ENCODE peak calls at places on chromosome 2, in six cellular contexts. One of them, this sample, is unnamed.

GRCh38 chr2:11765501-11765900 is 19.1 kb downstream of the LPIN1 start:
- DNase-seq in trophoblast cell: no peak
- DNase-seq in neuronal stem cell: no peak
- DNase-seq in H1: no peak
- DNase-seq in mesenchymal stem cell: no peak
- DNase-seq in IMR-90: no peak
- DNase-seq in this sample: no peak

GRCh38 chr2:179751184-179751809 is 110.1 kb downstream of the ZNF385B start:
- DNase-seq in trophoblast cell: peak; percentile 57
- DNase-seq in neuronal stem cell: no peak
- DNase-seq in H1: no peak
- DNase-seq in mesenchymal stem cell: peak; percentile 30
- DNase-seq in IMR-90: peak; percentile 47
- DNase-seq in this sample: no peak

GRCh38 chr2:240398711-240399267 is 36.7 kb upstream of the GPC1 start:
- DNase-seq in trophoblast cell: no peak
- DNase-seq in neuronal stem cell: no peak
- DNase-seq in H1: no peak
- DNase-seq in mesenchymal stem cell: no peak
- DNase-seq in IMR-90: no peak
- DNase-seq in this sample: peak; percentile 22

GRCh38 chr2:183552716-183553115 is 428.5 kb downstream of the NUP35 start:
- DNase-seq in trophoblast cell: no peak
- DNase-seq in neuronal stem cell: no peak
- DNase-seq in H1: no peak
- DNase-seq in mesenchymal stem cell: no peak
- DNase-seq in IMR-90: no peak
- DNase-seq in this sample: no peak

GRCh38 chr2:120469486-120469885 is 123.5 kb downstream of the INHBB start:
- DNase-seq in trophoblast cell: no peak
- DNase-seq in neuronal stem cell: no peak
- DNase-seq in H1: no peak
- DNase-seq in mesenchymal stem cell: no peak
- DNase-seq in IMR-90: no peak
- DNase-seq in this sample: no peak

GRCh38 chr2:203340791-203341487 is 12.7 kb downstream of the ABI2 start:
- DNase-seq in trophoblast cell: peak; percentile 67
- DNase-seq in neuronal stem cell: peak; percentile 35
- DNase-seq in H1: no peak
- DNase-seq in mesenchymal stem cell: peak; percentile 38
- DNase-seq in IMR-90: peak; percentile 69
- DNase-seq in this sample: peak; percentile 54

GRCh38 chr2:61015971-61016370 is 1.5 kb upstream of the PEX13 start:
- DNase-seq in trophoblast cell: peak; percentile 37
- DNase-seq in neuronal stem cell: no peak
- DNase-seq in H1: no peak
- DNase-seq in mesenchymal stem cell: no peak
- DNase-seq in IMR-90: no peak
- DNase-seq in this sample: no peak

GRCh38 chr2:101057051-101057933 is 55.2 kb downstream of the RPL31 start:
- DNase-seq in trophoblast cell: no peak
- DNase-seq in neuronal stem cell: no peak
- DNase-seq in H1: no peak
- DNase-seq in mesenchymal stem cell: no peak
- DNase-seq in IMR-90: no peak
- DNase-seq in this sample: no peak

GRCh38 chr2:120389036-120389391 is 43.1 kb downstream of the INHBB start:
- DNase-seq in trophoblast cell: no peak
- DNase-seq in neuronal stem cell: no peak
- DNase-seq in H1: no peak
- DNase-seq in mesenchymal stem cell: no peak
- DNase-seq in IMR-90: no peak
- DNase-seq in this sample: peak; percentile 19

GRCh38 chr2:199703199-199703598 is 147.8 kb downstream of the FTCDNL1 start:
- DNase-seq in trophoblast cell: no peak
- DNase-seq in neuronal stem cell: no peak
- DNase-seq in H1: no peak
- DNase-seq in mesenchymal stem cell: no peak
- DNase-seq in IMR-90: no peak
- DNase-seq in this sample: no peak

GRCh38 chr2:197803033-197803444 is 1.4 kb upstream of the PLCL1 start:
- DNase-seq in trophoblast cell: peak; percentile 70
- DNase-seq in neuronal stem cell: no peak
- DNase-seq in H1: no peak
- DNase-seq in mesenchymal stem cell: peak; percentile 65
- DNase-seq in IMR-90: peak; percentile 63
- DNase-seq in this sample: no peak

GRCh38 chr2:168002021-168002553 is 245.3 kb downstream of the STK39 start:
- DNase-seq in trophoblast cell: peak; percentile 13
- DNase-seq in neuronal stem cell: no peak
- DNase-seq in H1: no peak
- DNase-seq in mesenchymal stem cell: peak; percentile 58
- DNase-seq in IMR-90: peak; percentile 59
- DNase-seq in this sample: no peak

GRCh38 chr2:30421551-30422436 is 25.3 kb upstream of the LCLAT1 start:
- DNase-seq in trophoblast cell: no peak
- DNase-seq in neuronal stem cell: no peak
- DNase-seq in H1: no peak
- DNase-seq in mesenchymal stem cell: peak; percentile 87
- DNase-seq in IMR-90: peak; percentile 84
- DNase-seq in this sample: no peak

GRCh38 chr2:240999873-241000541 is 1.6 kb downstream of the SNED1 start:
- DNase-seq in trophoblast cell: no peak
- DNase-seq in neuronal stem cell: no peak
- DNase-seq in H1: no peak
- DNase-seq in mesenchymal stem cell: no peak
- DNase-seq in IMR-90: no peak
- DNase-seq in this sample: no peak

GRCh38 chr2:118475622-118476021 is 371.8 kb downstream of the EN1 start:
- DNase-seq in trophoblast cell: peak; percentile 23
- DNase-seq in neuronal stem cell: no peak
- DNase-seq in H1: no peak
- DNase-seq in mesenchymal stem cell: no peak
- DNase-seq in IMR-90: no peak
- DNase-seq in this sample: no peak

GRCh38 chr2:12046641-12047040 is 300.2 kb downstream of the LPIN1 start:
- DNase-seq in trophoblast cell: peak; percentile 74
- DNase-seq in neuronal stem cell: no peak
- DNase-seq in H1: no peak
- DNase-seq in mesenchymal stem cell: no peak
- DNase-seq in IMR-90: peak; percentile 50
- DNase-seq in this sample: no peak

GRCh38 chr2:233245406-233245805 is 6.1 kb upstream of the ATG16L1 start:
- DNase-seq in trophoblast cell: peak; percentile 94
- DNase-seq in neuronal stem cell: no peak
- DNase-seq in H1: no peak
- DNase-seq in mesenchymal stem cell: no peak
- DNase-seq in IMR-90: no peak
- DNase-seq in this sample: no peak

GRCh38 chr2:181253438-181253837 is 203.7 kb upstream of the ITGA4 start:
- DNase-seq in trophoblast cell: no peak
- DNase-seq in neuronal stem cell: no peak
- DNase-seq in H1: no peak
- DNase-seq in mesenchymal stem cell: no peak
- DNase-seq in IMR-90: no peak
- DNase-seq in this sample: no peak

GRCh38 chr2:199015072-199015471 is 442.7 kb downstream of the SATB2 start:
- DNase-seq in trophoblast cell: no peak
- DNase-seq in neuronal stem cell: no peak
- DNase-seq in H1: no peak
- DNase-seq in mesenchymal stem cell: no peak
- DNase-seq in IMR-90: no peak
- DNase-seq in this sample: no peak

GRCh38 chr2:41966920-41967319 is 80.9 kb upstream of the PKDCC start:
- DNase-seq in trophoblast cell: peak; percentile 21
- DNase-seq in neuronal stem cell: no peak
- DNase-seq in H1: no peak
- DNase-seq in mesenchymal stem cell: no peak
- DNase-seq in IMR-90: no peak
- DNase-seq in this sample: no peak

GRCh38 chr2:69646714-69647113 is 3.2 kb upstream of the AAK1 start:
- DNase-seq in trophoblast cell: no peak
- DNase-seq in neuronal stem cell: no peak
- DNase-seq in H1: no peak
- DNase-seq in mesenchymal stem cell: no peak
- DNase-seq in IMR-90: no peak
- DNase-seq in this sample: no peak

GRCh38 chr2:127361929-127362328 is 25.8 kb downstream of the MAP3K2 start:
- DNase-seq in trophoblast cell: no peak
- DNase-seq in neuronal stem cell: no peak
- DNase-seq in H1: no peak
- DNase-seq in mesenchymal stem cell: no peak
- DNase-seq in IMR-90: peak; percentile 64
- DNase-seq in this sample: no peak

GRCh38 chr2:31440764-31441163 is 26.2 kb upstream of the XDH start:
- DNase-seq in trophoblast cell: no peak
- DNase-seq in neuronal stem cell: no peak
- DNase-seq in H1: no peak
- DNase-seq in mesenchymal stem cell: no peak
- DNase-seq in IMR-90: peak; percentile 94
- DNase-seq in this sample: no peak

GRCh38 chr2:218999881-219000568 is 6.8 kb upstream of the CRYBA2 start:
- DNase-seq in trophoblast cell: no peak
- DNase-seq in neuronal stem cell: no peak
- DNase-seq in H1: no peak
- DNase-seq in mesenchymal stem cell: no peak
- DNase-seq in IMR-90: no peak
- DNase-seq in this sample: peak; percentile 79

GRCh38 chr2:81002906-81003305 is 698.4 kb upstream of the LRRTM1 start:
- DNase-seq in trophoblast cell: no peak
- DNase-seq in neuronal stem cell: no peak
- DNase-seq in H1: no peak
- DNase-seq in mesenchymal stem cell: no peak
- DNase-seq in IMR-90: no peak
- DNase-seq in this sample: no peak

GRCh38 chr2:216370961-216371633 is 1.2 kb downstream of the MARCHF4 start:
- DNase-seq in trophoblast cell: no peak
- DNase-seq in neuronal stem cell: no peak
- DNase-seq in H1: no peak
- DNase-seq in mesenchymal stem cell: peak; percentile 28
- DNase-seq in IMR-90: no peak
- DNase-seq in this sample: peak; percentile 42
- H4K91ac ChIP-seq in trophoblast cell: no peak overlapping the region
- H4K91ac ChIP-seq in neuronal stem cell: no peak overlapping the region
- H4K91ac ChIP-seq in H1: no peak overlapping the region
- H4K91ac ChIP-seq in mesenchymal stem cell: no peak overlapping the region
- H4K91ac ChIP-seq in IMR-90: peak overlapping the region; percentile 96
- H4K91ac ChIP-seq in this sample: no peak overlapping the region

DNA sequence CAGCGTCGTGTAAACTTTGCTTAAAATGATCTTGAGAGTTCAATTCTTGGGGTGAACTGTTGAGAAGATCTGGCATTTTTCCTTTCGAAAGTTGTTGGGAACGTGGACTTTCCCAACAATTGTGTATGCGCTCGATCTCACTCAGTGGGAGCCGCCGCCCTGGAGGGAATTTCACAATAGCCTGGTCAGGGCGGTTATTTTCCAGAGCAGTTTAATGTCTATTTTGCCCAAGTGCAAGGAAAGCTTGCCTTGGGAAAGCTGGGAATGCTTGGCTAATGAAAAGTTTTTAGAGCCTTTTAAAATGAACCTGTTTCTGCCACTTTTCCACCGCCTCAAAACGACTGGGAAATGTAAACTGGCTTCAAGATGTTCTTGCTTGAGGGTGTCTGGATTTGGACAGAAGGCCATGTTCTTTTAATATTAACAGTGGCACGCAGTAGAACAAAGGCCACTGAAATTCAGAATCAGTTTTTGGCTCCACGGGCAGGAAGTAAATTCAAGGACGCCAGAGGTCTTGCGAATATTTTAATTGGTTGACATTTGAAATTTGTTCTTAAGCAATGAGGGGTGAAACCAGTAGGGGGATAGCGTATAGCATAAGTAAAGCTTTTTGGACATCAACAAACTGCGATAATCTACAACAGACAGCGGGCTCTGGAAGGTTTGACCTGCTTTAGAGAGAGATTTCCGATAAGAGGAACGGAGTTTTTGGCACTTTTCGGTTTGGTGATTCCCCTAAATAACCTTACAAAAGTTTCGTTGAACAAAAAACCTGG is 1.2 kb downstream of the CFLAR start:
- DNase-seq in trophoblast cell: peak; percentile 87
- DNase-seq in neuronal stem cell: no peak
- DNase-seq in H1: no peak
- DNase-seq in mesenchymal stem cell: peak; percentile 95
- DNase-seq in IMR-90: peak; percentile 86
- DNase-seq in this sample: no peak
- H4K91ac ChIP-seq in trophoblast cell: peak overlapping the region; percentile 95
- H4K91ac ChIP-seq in neuronal stem cell: no peak overlapping the region
- H4K91ac ChIP-seq in H1: peak overlapping the region; percentile 83
- H4K91ac ChIP-seq in mesenchymal stem cell: no peak overlapping the region
- H4K91ac ChIP-seq in IMR-90: peak overlapping the region; percentile 98
- H4K91ac ChIP-seq in this sample: no peak overlapping the region

DNA sequence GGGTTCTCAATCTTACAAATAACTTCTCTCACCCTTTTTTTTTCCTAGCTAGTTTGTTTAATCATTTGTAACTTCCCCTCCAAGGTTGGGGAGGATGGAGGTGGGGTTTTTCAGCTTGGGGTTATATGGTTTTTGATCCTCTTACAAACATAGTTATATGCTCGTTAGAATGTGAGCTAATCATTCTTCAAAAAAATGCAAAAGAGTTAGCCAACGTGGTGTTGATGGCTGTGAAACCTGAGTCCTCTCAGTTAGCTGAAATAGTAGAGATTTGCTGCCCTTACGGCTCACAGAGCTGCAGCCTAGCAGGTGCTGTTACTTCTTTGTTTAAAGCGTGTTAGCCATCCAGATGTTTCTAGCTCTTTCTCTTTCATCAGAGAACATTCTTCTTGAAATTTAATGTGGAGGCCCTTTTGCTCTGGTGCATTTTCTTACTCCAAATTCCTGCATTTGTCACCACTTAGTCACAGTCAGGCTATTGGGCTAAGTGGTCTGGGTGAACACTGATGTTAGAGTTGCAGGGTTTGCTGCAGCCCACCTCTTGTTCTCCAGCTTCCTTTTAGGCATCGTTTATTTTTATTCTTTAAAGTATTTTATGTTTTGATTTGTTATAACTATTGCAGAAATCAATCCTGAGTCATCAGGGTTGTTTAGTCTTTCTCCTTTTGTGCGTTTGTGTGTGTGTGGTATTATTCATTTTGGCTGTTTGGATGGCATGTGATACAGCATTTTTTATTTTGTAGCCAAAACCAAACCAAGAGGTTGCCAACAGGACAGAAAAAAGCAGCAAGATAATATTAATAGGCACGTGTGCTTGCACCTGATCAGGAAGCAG is 41.1 kb downstream of the LIMS1 start:
- DNase-seq in trophoblast cell: peak; percentile 80
- DNase-seq in neuronal stem cell: no peak
- DNase-seq in H1: no peak
- DNase-seq in mesenchymal stem cell: peak; percentile 86
- DNase-seq in IMR-90: peak; percentile 95
- DNase-seq in this sample: no peak
- H4K91ac ChIP-seq in trophoblast cell: no peak overlapping the region
- H4K91ac ChIP-seq in neuronal stem cell: no peak overlapping the region
- H4K91ac ChIP-seq in H1: no peak overlapping the region
- H4K91ac ChIP-seq in mesenchymal stem cell: no peak overlapping the region
- H4K91ac ChIP-seq in IMR-90: peak overlapping the region; percentile 77
- H4K91ac ChIP-seq in this sample: no peak overlapping the region

DNA sequence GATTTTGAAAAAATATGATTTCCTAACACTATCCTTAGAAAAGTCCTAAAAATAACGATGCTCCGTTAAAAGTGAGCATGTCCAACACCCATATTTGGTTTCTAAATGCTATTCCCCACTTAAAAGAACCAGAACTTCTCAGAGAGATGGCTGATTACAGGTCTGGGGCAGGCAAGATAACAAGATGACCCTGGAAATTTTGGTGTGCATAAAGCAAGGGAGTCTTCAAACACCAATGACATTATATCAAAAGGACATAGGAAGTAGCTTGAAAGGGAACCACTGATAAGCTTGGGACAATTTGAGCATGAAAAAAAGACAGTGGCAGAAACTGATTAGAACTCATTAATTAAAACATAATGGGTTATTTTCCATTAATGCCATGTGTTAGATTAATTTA is 17.9 kb downstream of the STK17B start:
- DNase-seq in trophoblast cell: no peak
- DNase-seq in neuronal stem cell: no peak
- DNase-seq in H1: no peak
- DNase-seq in mesenchymal stem cell: no peak
- DNase-seq in IMR-90: no peak
- DNase-seq in this sample: no peak
- H4K91ac ChIP-seq in trophoblast cell: no peak overlapping the region
- H4K91ac ChIP-seq in neuronal stem cell: no peak overlapping the region
- H4K91ac ChIP-seq in H1: no peak overlapping the region
- H4K91ac ChIP-seq in mesenchymal stem cell: no peak overlapping the region
- H4K91ac ChIP-seq in IMR-90: no peak overlapping the region
- H4K91ac ChIP-seq in this sample: no peak overlapping the region